ENCODE peak calls at places on chromosomes 2 and 18, in four cellular contexts. D is adipocyte, P is kidney glomerular epithelial cell, Z is HFF-Myc. J is an unnamed sample.

GRCh38 chr2:46236006-46236875 is 61.0 kb upstream of the EPAS1 start:
- DNase-seq in D (no peak), P (no peak), Z (no peak), J (no peak)

GRCh38 chr2:46913471-46914381 is 1.9 kb downstream of the MCFD2 start:
- DNase-seq in D (peak), P (no peak), Z (no peak), J (no peak)

GRCh38 chr2:28108143-28108542 is 217.6 kb downstream of the BABAM2 start:
- DNase-seq in D (peak), P (no peak), Z (no peak), J (no peak)

GRCh38 chr18:79486356-79487197 is 90.8 kb downstream of the NFATC1 start:
- DNase-seq in D (no peak), P (no peak), Z (no peak), J (no peak)

GRCh38 chr2:192283450-192283849 is 88.7 kb upstream of the TMEFF2 start:
- DNase-seq in D (no peak), P (no peak), Z (no peak), J (no peak)

GRCh38 chr2:166593403-166593802 is 99.4 kb upstream of the SCN7A start:
- DNase-seq in D (peak), P (peak), Z (peak), J (no peak)

GRCh38 chr2:47083886-47084682 is 71.0 kb downstream of the STPG4 start:
- DNase-seq in D (no peak), P (no peak), Z (no peak), J (no peak)

GRCh38 chr2:101560780-101561315 is 85.9 kb upstream of the RFX8 start:
- DNase-seq in D (no peak), P (no peak), Z (no peak), J (no peak)

GRCh38 chr2:236673126-236673822 is 103.6 kb downstream of the ACKR3 start:
- DNase-seq in D (no peak), P (no peak), Z (no peak), J (no peak)

GRCh38 chr2:3178206-3179031 is 199.2 kb downstream of the EIPR1 start:
- DNase-seq in D (no peak), P (no peak), Z (no peak), J (no peak)

GRCh38 chr2:63124209-63124608 is 73.6 kb downstream of the OTX1 start:
- DNase-seq in D (no peak), P (no peak), Z (no peak), J (no peak)

GRCh38 chr18:45519881-45520280 is 95.4 kb upstream of the SLC14A2 start:
- DNase-seq in D (peak), P (no peak), Z (no peak), J (no peak)

GRCh38 chr2:161979490-161979889 is 94.5 kb downstream of the DPP4 start:
- DNase-seq in D (no peak), P (no peak), Z (no peak), J (no peak)

GRCh38 chr2:37561615-37562569 is 109.5 kb downstream of the CDC42EP3 start:
- DNase-seq in D (peak), P (peak), Z (no peak), J (no peak)

GRCh38 chr2:80395251-80395650 is 90.7 kb upstream of the LRRTM1 start:
- DNase-seq in D (no peak), P (no peak), Z (no peak), J (no peak)

GRCh38 chr2:236712304-236712703 is 142.7 kb downstream of the ACKR3 start:
- DNase-seq in D (peak), P (no peak), Z (peak), J (no peak)

GRCh38 chr2:64283015-64283570 is 138.9 kb upstream of the PELI1 start:
- DNase-seq in D (no peak), P (no peak), Z (no peak), J (no peak)

GRCh38 chr2:237574894-237575868 is 8.8 kb downstream of the PRLH start:
- DNase-seq in D (no peak), P (peak), Z (no peak), J (no peak)

GRCh38 chr18:65859075-65859474 is 108.3 kb downstream of the CDH7 start:
- DNase-seq in D (no peak), P (no peak), Z (no peak), J (no peak)

GRCh38 chr2:71938108-71938507 is 209.6 kb downstream of the CYP26B1 start:
- DNase-seq in D (no peak), P (no peak), Z (no peak), J (no peak)

GRCh38 chr2:104332733-104333132 is 521.2 kb upstream of the POU3F3 start:
- DNase-seq in D (no peak), P (no peak), Z (no peak), J (no peak)

GRCh38 chr2:72367530-72368225 is 220.0 kb upstream of the CYP26B1 start:
- DNase-seq in D (peak), P (no peak), Z (peak), J (peak)